ENCODE peak calls at places on chromosome 22, in nine cellular contexts. I is PC-3; X is cardiac muscle cell; H is progenitor cell of endocrine pancreas; N is psoas muscle; J is endothelial cell; P is mucosa of descending colon; M is esophagus squamous epithelium; B is activated CD8-positive, alpha-beta T cell treated with anti-CD3 and anti-CD28 coated beads for 36 hours. S is an unnamed sample.

GRCh38 chr22:50703726-50704509 is 31.3 kb downstream of the SHANK3 start:
- DNase-seq in H (no peak), P (peak), B (no peak), X (no peak), J (no peak), N (peak), I (no peak), M (no peak), S (no peak)

GRCh38 chr22:32528316-32528715 is 53.7 kb downstream of the FBXO7 start:
- DNase-seq in H (no peak), X (no peak), B (no peak), I (no peak), P (no peak), J (no peak), M (no peak), N (no peak), S (no peak)

GRCh38 chr22:43464809-43465208 is 53.0 kb downstream of the MPPED1 start:
- DNase-seq in I (no peak), J (no peak), M (no peak), X (no peak), B (no peak), P (no peak), N (no peak), H (no peak), S (no peak)

GRCh38 chr22:31585161-31585859 is 76.7 kb downstream of the PISD start:
- DNase-seq in B (peak), H (no peak), N (no peak), I (no peak), M (no peak), X (no peak), P (no peak), J (no peak), S (no peak)

GRCh38 chr22:42548597-42549328 is 5.0 kb upstream of the SERHL2 start:
- DNase-seq in J (no peak), H (no peak), I (no peak), X (no peak), B (no peak), M (no peak), N (no peak), P (no peak), S (no peak)

GRCh38 chr22:44291265-44292006 is 21.3 kb downstream of the SHISAL1 start:
- DNase-seq in M (no peak), J (no peak), B (no peak), N (no peak), I (no peak), P (no peak), H (no peak), X (no peak), S (no peak)

GRCh38 chr22:44363214-44363979 is 50.6 kb upstream of the SHISAL1 start:
- DNase-seq in B (no peak), H (no peak), N (peak), P (peak), M (no peak), I (peak), J (no peak), X (no peak), S (no peak)

GRCh38 chr22:36775589-36775965 is 342 bp downstream of the IFT27 start:
- DNase-seq in X (peak), H (peak), P (peak), N (no peak), B (peak), J (peak), M (no peak), I (peak), S (peak)

GRCh38 chr22:41197808-41198585 is 7.1 kb upstream of the L3MBTL2 start:
- DNase-seq in P (peak), M (no peak), B (peak), J (peak), N (peak), X (peak), I (peak), H (no peak), S (peak)

GRCh38 chr22:22663861-22664800 is 19.7 kb downstream of the GGTLC2 start:
- DNase-seq in B (no peak), N (no peak), M (no peak), J (no peak), X (no peak), I (peak), P (no peak), H (no peak), S (no peak)

GRCh38 chr22:40123387-40123786 is 54.3 kb upstream of the TNRC6B start:
- DNase-seq in B (no peak), H (no peak), X (no peak), P (no peak), M (no peak), N (no peak), I (no peak), J (no peak), S (no peak)

DNA sequence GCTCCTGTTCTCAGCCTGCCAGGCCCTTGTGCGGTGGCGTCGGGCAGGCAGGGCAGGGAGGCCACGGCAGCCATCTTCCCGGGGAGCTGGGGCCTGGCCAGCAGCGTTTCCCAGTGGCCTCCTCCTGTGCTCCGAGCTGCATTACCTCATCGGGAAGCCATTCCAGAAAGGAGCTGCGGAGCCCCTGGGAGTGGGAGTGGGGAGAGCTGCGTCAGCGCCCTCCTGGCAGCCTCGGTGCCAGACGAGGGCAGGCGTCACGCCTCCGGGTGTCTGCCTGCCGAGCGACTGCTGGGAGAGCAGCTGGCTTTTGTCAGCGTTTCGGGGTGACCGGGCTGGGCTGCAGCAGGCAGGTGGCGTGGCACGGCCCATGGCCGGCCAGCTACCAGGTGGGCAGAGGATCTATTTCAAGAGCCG is 30.9 kb upstream of the WNT7B start:
- DNase-seq in H (no peak), B (no peak), I (no peak), X (no peak), M (no peak), N (peak), J (no peak), P (no peak), S (no peak)
- TF ChIP-seq CTCF in H (no peak), B (no peak), I (no peak), X (no peak), M (no peak), N (no peak), J (no peak), P (no peak), S (no peak)

GRCh38 chr22:38467438-38467903 is 425 bp upstream of the KDELR3 start:
- DNase-seq in N (no peak), M (no peak), I (no peak), X (no peak), P (peak), B (no peak), J (no peak), H (no peak), S (no peak)
- TF ChIP-seq CTCF in N (no peak), M (no peak), I (no peak), X (no peak), P (no peak), B (no peak), J (no peak), H (no peak), S (no peak)

GRCh38 chr22:46355369-46355995 is 20.0 kb downstream of the TRMU start:
- DNase-seq in X (peak), M (no peak), I (peak), B (peak), P (peak), H (peak), N (peak), J (peak), S (peak)
- TF ChIP-seq CTCF in X (peak), M (peak), I (peak), B (peak), P (no peak), H (peak), N (peak), J (peak), S (peak)

GRCh38 chr22:19799322-19800190 is 39.0 kb downstream of the TBX1 start:
- DNase-seq in M (no peak), B (no peak), I (no peak), N (peak), P (no peak), X (no peak), J (no peak), H (no peak), S (peak)
- TF ChIP-seq CTCF in M (no peak), B (no peak), I (no peak), N (no peak), P (no peak), X (peak), J (no peak), H (no peak), S (no peak)

DNA sequence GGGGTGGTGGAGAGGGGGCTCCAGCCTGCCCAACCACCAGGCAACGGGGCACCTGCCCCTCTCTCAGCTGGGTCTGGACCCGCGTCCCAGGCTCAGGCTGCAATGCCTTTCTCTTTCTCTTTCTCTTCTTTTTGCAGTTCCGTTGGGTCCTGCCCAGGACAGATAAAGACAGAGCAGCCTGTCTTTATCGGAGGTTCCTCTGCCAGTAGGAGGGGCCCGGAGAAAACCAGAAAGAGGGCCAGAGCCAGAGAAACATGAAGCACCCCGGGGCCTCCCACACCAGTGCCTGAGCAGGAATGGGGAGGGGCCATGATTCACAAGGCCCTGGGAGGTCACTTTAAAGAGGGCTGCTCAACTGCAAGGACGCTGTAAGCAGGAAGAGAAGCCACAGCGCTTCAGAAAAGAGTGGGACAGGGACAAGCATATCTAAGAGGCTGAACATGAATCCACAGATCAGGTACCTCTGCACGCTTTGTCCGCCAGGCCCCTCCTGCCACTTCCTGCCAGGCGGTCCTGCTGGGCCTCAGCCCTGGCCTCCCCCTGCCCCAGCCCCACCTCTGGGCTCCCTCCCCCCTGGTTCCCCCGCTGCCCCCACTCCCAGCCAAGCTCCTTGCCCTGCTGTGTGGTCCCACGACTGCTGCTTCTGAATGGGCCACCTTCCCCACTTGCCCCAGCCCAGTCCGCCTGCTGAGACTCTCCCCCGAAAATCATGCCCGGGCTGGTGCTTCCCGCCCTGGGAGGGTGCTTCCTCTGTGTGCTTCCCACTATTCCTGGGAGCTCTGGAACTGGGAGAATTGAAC is at the start of gene APOBEC3C:
- DNase-seq in X (peak), N (peak), J (peak), P (peak), B (peak), M (peak), I (peak), H (no peak), S (peak)
- TF ChIP-seq CTCF in X (peak), N (no peak), J (no peak), P (no peak), B (no peak), M (no peak), I (peak), H (no peak), S (no peak)

GRCh38 chr22:27583930-27584329 is 217.6 kb downstream of the MN1 start:
- DNase-seq in N (no peak), X (no peak), B (no peak), H (no peak), P (no peak), J (no peak), I (no peak), M (no peak), S (no peak)
- TF ChIP-seq CTCF in N (no peak), X (no peak), B (no peak), H (no peak), P (no peak), J (no peak), I (no peak), M (no peak), S (no peak)

DNA sequence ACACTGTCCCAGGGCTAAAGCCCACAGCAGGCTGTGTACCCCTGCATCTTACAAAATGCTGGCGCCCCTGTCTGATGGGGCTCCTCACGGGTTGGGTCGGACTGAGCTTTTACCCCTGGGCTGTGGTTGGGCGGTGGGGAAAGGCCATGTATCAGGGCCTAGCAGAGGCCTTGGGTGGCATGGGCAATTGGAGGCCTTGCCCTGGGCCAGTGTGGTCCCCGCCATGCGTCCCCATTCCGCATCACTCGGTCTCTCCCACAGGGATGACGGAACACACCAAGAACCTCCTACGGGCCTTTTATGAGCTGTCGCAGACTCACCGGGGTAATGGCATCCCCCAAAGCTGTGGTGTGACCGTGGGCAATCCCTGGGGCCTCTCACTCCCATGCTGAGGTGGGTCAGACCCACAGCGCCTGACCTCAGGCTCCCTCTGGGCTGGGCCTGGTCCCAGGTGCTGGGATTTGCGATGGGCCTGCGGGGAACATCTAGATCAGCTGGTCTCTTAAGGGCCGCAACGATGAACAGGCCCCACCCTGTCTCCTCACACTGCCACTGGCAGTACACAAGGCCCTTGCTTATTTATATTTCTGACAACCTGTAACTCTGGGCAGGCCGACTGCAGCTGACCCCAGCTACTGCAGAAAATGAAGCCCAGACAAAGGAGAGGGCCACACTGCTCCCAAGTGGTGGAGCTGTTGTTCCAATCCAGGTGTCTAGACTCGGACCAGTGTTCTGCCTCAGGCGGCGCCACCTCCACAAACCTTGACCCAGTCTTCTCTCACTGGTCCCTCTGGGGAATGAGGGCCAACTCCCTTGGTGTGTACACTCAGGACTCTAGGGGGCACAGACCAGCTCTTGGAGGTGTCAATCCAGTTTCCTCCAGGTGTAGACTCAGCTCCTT is 12.3 kb downstream of the SLC16A8 start:
- DNase-seq in H (no peak), I (no peak), M (no peak), P (peak), X (no peak), J (no peak), N (peak), B (no peak), S (no peak)
- TF ChIP-seq CTCF in H (no peak), I (peak), M (no peak), P (no peak), X (no peak), J (no peak), N (no peak), B (no peak), S (no peak)

GRCh38 chr22:35257002-35257320 is 332 bp upstream of the HMGXB4 start:
- DNase-seq in H (no peak), J (no peak), N (no peak), P (no peak), I (no peak), X (no peak), B (no peak), M (no peak), S (no peak)

GRCh38 chr22:35258144-35258988 is 1.1 kb downstream of the HMGXB4 start:
- DNase-seq in X (peak), I (peak), H (no peak), J (peak), B (peak), N (no peak), P (peak), M (no peak), S (peak)

GRCh38 chr22:35253946-35254345 is 3.3 kb upstream of the HMGXB4 start:
- DNase-seq in M (no peak), P (no peak), J (no peak), X (no peak), I (no peak), B (no peak), N (no peak), H (no peak), S (no peak)

DNA sequence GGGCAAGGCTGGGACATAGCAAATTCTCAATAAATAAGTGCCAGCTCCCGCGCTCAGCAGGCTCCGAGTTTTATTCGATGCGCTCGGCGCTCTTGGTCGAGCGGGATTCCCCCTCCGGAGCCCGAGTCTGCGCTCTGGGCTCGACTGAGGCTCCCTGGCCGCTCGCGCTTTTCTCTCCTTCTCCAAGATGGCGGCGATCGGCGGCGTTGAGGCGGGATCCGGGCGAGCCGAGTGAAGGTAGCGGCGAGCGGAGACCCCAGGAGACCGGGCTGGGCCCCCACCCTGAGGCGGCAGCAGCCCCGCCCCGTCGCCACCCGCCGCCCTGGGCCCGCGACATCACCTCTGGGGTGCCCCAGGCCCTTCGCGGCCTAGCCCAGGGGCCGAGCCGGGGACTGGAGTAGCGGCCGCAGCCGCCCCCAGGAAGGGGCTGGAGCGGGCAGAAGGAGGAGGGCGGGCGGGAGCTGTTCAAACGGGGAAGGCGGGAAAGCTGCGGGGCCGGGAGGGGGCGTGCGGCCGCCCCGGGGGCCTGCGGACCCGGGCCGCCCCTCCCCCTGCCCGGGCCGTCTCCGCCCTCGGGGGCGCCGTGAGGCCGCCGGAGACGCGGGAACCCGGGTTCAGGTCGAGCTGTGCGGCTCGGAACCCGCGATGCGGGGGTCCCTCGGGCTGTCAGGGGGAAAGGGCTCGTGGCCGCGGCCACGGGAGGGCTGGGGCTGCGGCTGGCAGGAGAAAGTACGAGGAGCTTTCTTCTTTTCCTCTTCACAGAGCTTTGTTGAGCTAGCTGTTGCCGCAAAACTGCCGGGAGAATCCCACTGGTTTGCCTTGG is at the start of gene HMGXB4:
- DNase-seq in H (peak), M (peak), J (peak), I (peak), B (peak), X (peak), P (peak), N (peak), S (peak)
- TF ChIP-seq CTCF in H (peak), M (peak), J (no peak), I (no peak), B (no peak), X (no peak), P (no peak), N (peak), S (no peak)

DNA sequence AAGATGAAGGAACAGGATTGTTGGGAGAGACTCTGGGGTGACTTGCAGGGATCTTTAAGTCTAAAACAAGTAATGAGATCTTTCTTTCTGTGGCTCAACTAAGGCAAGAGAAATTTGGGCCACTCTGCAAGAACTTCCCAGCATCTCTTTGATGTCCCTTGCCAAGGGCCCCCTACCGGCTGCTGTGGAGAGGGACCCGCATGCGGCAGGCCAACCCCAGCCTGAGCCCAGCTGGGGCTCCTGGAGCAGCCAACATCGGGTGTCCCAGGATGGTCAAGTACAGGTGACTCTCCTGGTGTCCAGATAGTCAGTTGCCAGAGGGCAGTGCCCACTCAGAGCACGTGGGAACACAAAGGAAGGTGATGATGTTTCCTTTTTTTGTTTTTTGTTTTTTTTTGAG is 363.2 kb downstream of the TBC1D22A start:
- DNase-seq in X (no peak), H (no peak), I (no peak), N (no peak), P (peak), J (no peak), M (no peak), B (no peak), S (no peak)
- TF ChIP-seq CTCF in X (peak), H (peak), I (peak), N (no peak), P (no peak), J (no peak), M (no peak), B (no peak), S (no peak)

DNA sequence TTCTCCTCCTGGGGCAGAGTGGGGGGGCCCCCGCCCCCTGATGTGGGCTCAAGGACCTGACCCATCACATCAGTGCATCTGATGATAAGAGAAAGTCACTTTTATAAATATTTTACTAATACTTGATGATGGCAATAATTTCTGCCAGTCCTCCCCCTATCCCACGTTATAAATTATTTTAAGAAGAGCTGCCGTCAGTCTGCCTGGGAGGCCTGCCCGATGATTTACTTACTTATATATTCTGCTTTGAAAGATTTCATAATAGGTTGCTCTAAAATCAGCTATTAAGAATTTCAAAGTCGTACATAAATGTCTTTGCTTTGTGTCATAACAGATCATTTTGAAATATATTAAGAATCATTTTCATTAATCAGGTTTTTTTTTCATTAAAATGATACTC is 58.8 kb downstream of the MYO18B start:
- DNase-seq in B (no peak), I (no peak), M (no peak), H (no peak), N (no peak), X (no peak), J (no peak), P (no peak), S (no peak)
- TF ChIP-seq CTCF in B (no peak), I (no peak), M (no peak), H (no peak), N (no peak), X (no peak), J (no peak), P (no peak), S (no peak)